ENCODE peak calls at places on chromosomes 6 and 20, in ten cellular contexts. Y is fibroblast of the conjunctiva; R is AG08396; S is breast epithelium; A is WTC11; I is EL; F is activated CD4-positive, alpha-beta T cell treated with anti-CD3 and anti-CD28 coated beads, Interleukin-2, amount 50 U/mL, for 48 hours; G is naive thymus-derived CD4-positive, alpha-beta T cell; C is ELF-1; X is GM10248. D is an unnamed sample.

GRCh38 chr6:40845588-40845987 is 193.4 kb downstream of the UNC5CL start:
- DNase-seq in Y (peak), X (peak), G (no peak), F (peak), I (peak), A (peak), C (peak), S (no peak), R (peak), D (peak)

GRCh38 chr6:346389-347030 is 45.0 kb upstream of the IRF4 start:
- DNase-seq in S (no peak), G (no peak), A (no peak), X (no peak), F (no peak), I (no peak), C (no peak), Y (peak), R (no peak), D (no peak)

GRCh38 chr20:44423480-44423879 is 52.2 kb upstream of the TTPAL start:
- DNase-seq in F (no peak), R (no peak), I (no peak), Y (no peak), S (no peak), A (no peak), C (no peak), X (no peak), G (no peak), D (no peak)

GRCh38 chr20:12112665-12113064 is 195.0 kb downstream of the BTBD3 start:
- DNase-seq in C (no peak), X (no peak), A (no peak), I (no peak), G (no peak), S (no peak), F (no peak), R (no peak), Y (no peak), D (no peak)

GRCh38 chr6:6492675-6493074 is 95.8 kb upstream of the LY86 start:
- DNase-seq in F (no peak), Y (no peak), C (no peak), X (no peak), G (no peak), I (no peak), A (no peak), R (no peak), S (no peak), D (no peak)

GRCh38 chr6:10393544-10394225 is 21.2 kb downstream of the TFAP2A start:
- DNase-seq in C (peak), I (no peak), Y (no peak), R (no peak), S (no peak), F (no peak), A (no peak), G (no peak), X (no peak), D (no peak)

GRCh38 chr6:155201461-155202226 is 62.2 kb upstream of the CLDN20 start:
- DNase-seq in C (no peak), R (peak), Y (peak), F (no peak), S (no peak), X (no peak), G (no peak), A (no peak), I (peak), D (no peak)

GRCh38 chr6:37783831-37784584 is 35.5 kb upstream of the ZFAND3 start:
- DNase-seq in X (peak), S (no peak), G (no peak), I (no peak), Y (no peak), F (peak), R (no peak), A (peak), C (peak), D (no peak)

GRCh38 chr20:47998736-47999135 is 213.5 kb upstream of the SULF2 start:
- DNase-seq in C (no peak), S (no peak), R (no peak), A (no peak), X (no peak), I (no peak), G (no peak), F (no peak), Y (no peak), D (no peak)

GRCh38 chr20:37524221-37524700 is 3.2 kb downstream of the NNAT start:
- DNase-seq in C (peak), X (no peak), A (no peak), S (no peak), F (no peak), G (no peak), R (no peak), I (no peak), Y (no peak), D (no peak)

GRCh38 chr6:131789219-131789618 is 18.6 kb upstream of the ENPP1 start:
- DNase-seq in S (no peak), G (no peak), A (no peak), I (peak), Y (no peak), C (no peak), X (no peak), R (no peak), F (no peak), D (no peak)

GRCh38 chr6:154582696-154583095 is 72.2 kb upstream of the CNKSR3 start:
- DNase-seq in A (no peak), R (no peak), X (no peak), F (no peak), Y (no peak), S (no peak), C (no peak), G (no peak), I (no peak), D (no peak)

GRCh38 chr6:108737594-108738546 is 110.4 kb upstream of the ARMC2 start:
- DNase-seq in S (no peak), Y (peak), R (peak), X (no peak), A (no peak), F (peak), G (no peak), I (peak), C (no peak), D (peak)

GRCh38 chr6:116316772-116317467 is 37.2 kb upstream of the TSPYL1 start:
- DNase-seq in X (no peak), C (no peak), R (no peak), Y (no peak), I (no peak), F (peak), G (no peak), S (no peak), A (no peak), D (no peak)

GRCh38 chr6:12353731-12354130 is 63.6 kb downstream of the EDN1 start:
- DNase-seq in F (no peak), A (no peak), X (no peak), I (no peak), C (no peak), Y (no peak), R (no peak), S (no peak), G (no peak), D (no peak)

GRCh38 chr20:45059022-45059728 is 41.8 kb downstream of the KCNS1 start:
- DNase-seq in S (no peak), R (no peak), A (no peak), G (no peak), X (no peak), Y (peak), F (no peak), I (peak), C (no peak), D (no peak)

GRCh38 chr6:127606131-127606562 is 29.2 kb downstream of the C6orf58 start:
- DNase-seq in C (peak), X (peak), A (peak), G (no peak), Y (peak), I (peak), R (peak), S (no peak), F (no peak), D (peak)

GRCh38 chr20:47917549-47918070 is 132.3 kb upstream of the SULF2 start:
- DNase-seq in G (no peak), Y (no peak), X (no peak), I (no peak), C (no peak), R (no peak), A (no peak), S (no peak), F (no peak), D (no peak)

GRCh38 chr6:165883851-165884640 is 221.0 kb upstream of the PDE10A start:
- DNase-seq in F (no peak), S (no peak), G (no peak), X (no peak), I (peak), C (no peak), Y (no peak), A (no peak), R (peak), D (peak)

GRCh38 chr6:41780623-41781301 is at the start of gene PRICKLE4:
- DNase-seq in S (no peak), Y (no peak), A (peak), G (no peak), F (no peak), C (no peak), I (peak), R (peak), X (no peak), D (no peak)

GRCh38 chr20:38117635-38118034 is 47.4 kb downstream of the TGM2 start:
- DNase-seq in Y (no peak), S (no peak), I (peak), R (peak), A (no peak), F (no peak), C (no peak), G (no peak), X (no peak), D (peak)

GRCh38 chr6:130307752-130308361 is 58.0 kb upstream of the TMEM200A start:
- DNase-seq in F (no peak), S (no peak), C (no peak), A (no peak), Y (peak), G (no peak), I (peak), X (no peak), R (peak), D (no peak)

GRCh38 chr6:150016324-150017185 is 8.8 kb downstream of the RAET1L start:
- DNase-seq in F (no peak), G (peak), X (peak), Y (peak), A (no peak), R (peak), I (peak), S (no peak), C (peak), D (peak)

GRCh38 chr6:2038096-2038495 is 207.3 kb downstream of the GMDS start:
- DNase-seq in R (no peak), F (peak), I (no peak), G (peak), Y (no peak), S (no peak), A (no peak), X (no peak), C (no peak), D (peak)

GRCh38 chr6:111057074-111057752 is 30.1 kb upstream of the SLC16A10 start:
- DNase-seq in R (peak), S (no peak), C (peak), Y (peak), F (peak), I (peak), X (peak), A (no peak), G (no peak), D (no peak)

GRCh38 chr20:38098952-38099351 is 65.4 kb downstream of the RPRD1B start:
- DNase-seq in X (no peak), A (no peak), C (peak), Y (no peak), G (no peak), R (no peak), F (no peak), S (no peak), I (no peak), D (no peak)